ENCODE peak calls at places on chromosomes 16 and 17, in eight cellular contexts. One of them, this sample, is unnamed.

GRCh38 chr17:16987830-16988601 is 16.1 kb upstream of the TNFRSF13B start:
- DNase-seq in A549: peak
- DNase-seq in Karpas-422: peak
- DNase-seq in fibroblast of lung: peak
- DNase-seq in hepatocyte: peak
- DNase-seq in PC-9: peak
- DNase-seq in mammary epithelial cell: peak
- DNase-seq in neural progenitor cell: peak
- DNase-seq in this sample: peak

GRCh38 chr17:2302740-2303277 is 776 bp downstream of the SMG6 start:
- DNase-seq in A549: no peak
- DNase-seq in Karpas-422: peak
- DNase-seq in fibroblast of lung: no peak
- DNase-seq in hepatocyte: no peak
- DNase-seq in PC-9: no peak
- DNase-seq in mammary epithelial cell: no peak
- DNase-seq in neural progenitor cell: peak
- DNase-seq in this sample: no peak

GRCh38 chr17:5702951-5703510 is 118.7 kb upstream of the NLRP1 start:
- DNase-seq in A549: no peak
- DNase-seq in Karpas-422: no peak
- DNase-seq in fibroblast of lung: no peak
- DNase-seq in hepatocyte: no peak
- DNase-seq in PC-9: no peak
- DNase-seq in mammary epithelial cell: no peak
- DNase-seq in neural progenitor cell: no peak
- DNase-seq in this sample: no peak

GRCh38 chr16:89407925-89408300 is 82.4 kb downstream of the ANKRD11 start:
- DNase-seq in A549: no peak
- DNase-seq in Karpas-422: no peak
- DNase-seq in fibroblast of lung: no peak
- DNase-seq in hepatocyte: peak
- DNase-seq in PC-9: no peak
- DNase-seq in mammary epithelial cell: no peak
- DNase-seq in neural progenitor cell: no peak
- DNase-seq in this sample: no peak

GRCh38 chr17:61474235-61474927 is 22.2 kb downstream of the TBX4 start:
- DNase-seq in A549: no peak
- DNase-seq in Karpas-422: no peak
- DNase-seq in fibroblast of lung: peak
- DNase-seq in hepatocyte: no peak
- DNase-seq in PC-9: no peak
- DNase-seq in mammary epithelial cell: peak
- DNase-seq in neural progenitor cell: no peak
- DNase-seq in this sample: no peak

GRCh38 chr16:66189951-66190350 is 176.5 kb upstream of the CDH5 start:
- DNase-seq in A549: no peak
- DNase-seq in Karpas-422: no peak
- DNase-seq in fibroblast of lung: peak
- DNase-seq in hepatocyte: no peak
- DNase-seq in PC-9: no peak
- DNase-seq in mammary epithelial cell: peak
- DNase-seq in neural progenitor cell: no peak
- DNase-seq in this sample: no peak

GRCh38 chr17:81162491-81162890 is 2.8 kb upstream of the PVALEF start:
- DNase-seq in A549: no peak
- DNase-seq in Karpas-422: no peak
- DNase-seq in fibroblast of lung: no peak
- DNase-seq in hepatocyte: no peak
- DNase-seq in PC-9: no peak
- DNase-seq in mammary epithelial cell: no peak
- DNase-seq in neural progenitor cell: no peak
- DNase-seq in this sample: no peak

GRCh38 chr16:56673916-56674315 is 4.3 kb downstream of the MT1H start:
- DNase-seq in A549: peak
- DNase-seq in Karpas-422: peak
- DNase-seq in fibroblast of lung: peak
- DNase-seq in hepatocyte: no peak
- DNase-seq in PC-9: no peak
- DNase-seq in mammary epithelial cell: peak
- DNase-seq in neural progenitor cell: peak
- DNase-seq in this sample: no peak

GRCh38 chr17:73278465-73279453 is 17.1 kb upstream of the CPSF4L start:
- DNase-seq in A549: no peak
- DNase-seq in Karpas-422: no peak
- DNase-seq in fibroblast of lung: peak
- DNase-seq in hepatocyte: peak
- DNase-seq in PC-9: peak
- DNase-seq in mammary epithelial cell: no peak
- DNase-seq in neural progenitor cell: no peak
- DNase-seq in this sample: no peak

GRCh38 chr17:52648995-52649394 is 490.5 kb upstream of the CA10 start:
- DNase-seq in A549: no peak
- DNase-seq in Karpas-422: no peak
- DNase-seq in fibroblast of lung: no peak
- DNase-seq in hepatocyte: peak
- DNase-seq in PC-9: no peak
- DNase-seq in mammary epithelial cell: no peak
- DNase-seq in neural progenitor cell: no peak
- DNase-seq in this sample: no peak

GRCh38 chr17:45234641-45235040 is 13.0 kb downstream of the FMNL1 start:
- DNase-seq in A549: peak
- DNase-seq in Karpas-422: peak
- DNase-seq in fibroblast of lung: no peak
- DNase-seq in hepatocyte: no peak
- DNase-seq in PC-9: no peak
- DNase-seq in mammary epithelial cell: no peak
- DNase-seq in neural progenitor cell: peak
- DNase-seq in this sample: peak

GRCh38 chr17:31391496-31391949 is at the start of gene RAB11FIP4:
- DNase-seq in A549: no peak
- DNase-seq in Karpas-422: no peak
- DNase-seq in fibroblast of lung: peak
- DNase-seq in hepatocyte: peak
- DNase-seq in PC-9: no peak
- DNase-seq in mammary epithelial cell: no peak
- DNase-seq in neural progenitor cell: peak
- DNase-seq in this sample: no peak

GRCh38 chr16:711548-712320 is 3.2 kb upstream of the METRN start:
- DNase-seq in A549: peak
- DNase-seq in Karpas-422: peak
- DNase-seq in fibroblast of lung: peak
- DNase-seq in hepatocyte: peak
- DNase-seq in PC-9: peak
- DNase-seq in mammary epithelial cell: no peak
- DNase-seq in neural progenitor cell: peak
- DNase-seq in this sample: peak

GRCh38 chr17:66255527-66255971 is 26.3 kb upstream of the APOH start:
- DNase-seq in A549: no peak
- DNase-seq in Karpas-422: no peak
- DNase-seq in fibroblast of lung: no peak
- DNase-seq in hepatocyte: no peak
- DNase-seq in PC-9: no peak
- DNase-seq in mammary epithelial cell: no peak
- DNase-seq in neural progenitor cell: no peak
- DNase-seq in this sample: no peak

GRCh38 chr17:6752068-6752909 is 3.6 kb upstream of the XAF1 start:
- DNase-seq in A549: no peak
- DNase-seq in Karpas-422: no peak
- DNase-seq in fibroblast of lung: peak
- DNase-seq in hepatocyte: peak
- DNase-seq in PC-9: peak
- DNase-seq in mammary epithelial cell: peak
- DNase-seq in neural progenitor cell: no peak
- DNase-seq in this sample: peak

GRCh38 chr16:50888486-50889261 is 146.8 kb downstream of the CYLD start:
- DNase-seq in A549: no peak
- DNase-seq in Karpas-422: no peak
- DNase-seq in fibroblast of lung: no peak
- DNase-seq in hepatocyte: no peak
- DNase-seq in PC-9: no peak
- DNase-seq in mammary epithelial cell: no peak
- DNase-seq in neural progenitor cell: no peak
- DNase-seq in this sample: no peak

GRCh38 chr17:40321502-40322416 is 12.8 kb downstream of the RARA start:
- DNase-seq in A549: no peak
- DNase-seq in Karpas-422: no peak
- DNase-seq in fibroblast of lung: no peak
- DNase-seq in hepatocyte: no peak
- DNase-seq in PC-9: no peak
- DNase-seq in mammary epithelial cell: no peak
- DNase-seq in neural progenitor cell: no peak
- DNase-seq in this sample: no peak

GRCh38 chr16:30357715-30358576 is 2.8 kb upstream of the CD2BP2 start:
- DNase-seq in A549: no peak
- DNase-seq in Karpas-422: no peak
- DNase-seq in fibroblast of lung: no peak
- DNase-seq in hepatocyte: no peak
- DNase-seq in PC-9: no peak
- DNase-seq in mammary epithelial cell: no peak
- DNase-seq in neural progenitor cell: no peak
- DNase-seq in this sample: no peak

DNA sequence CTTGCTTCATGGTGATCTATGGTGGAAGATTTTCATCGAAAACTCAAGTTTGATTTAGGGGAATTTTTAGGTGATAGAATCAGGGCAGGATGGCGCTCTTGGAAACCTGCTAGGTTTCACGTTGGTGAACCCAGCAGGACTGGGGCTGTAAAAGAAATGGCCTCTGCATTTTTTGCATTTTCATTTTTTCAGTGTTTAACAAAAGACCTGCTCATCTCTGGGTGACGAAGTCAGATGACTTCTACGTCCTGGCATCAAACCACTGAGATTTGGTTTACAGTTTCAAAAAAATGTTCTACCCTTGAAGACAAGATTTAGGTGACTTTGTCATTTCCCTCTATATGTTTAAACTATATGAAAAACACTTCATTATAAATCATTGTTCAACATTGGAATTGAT is 1.9 kb downstream of the PGS1 start:
- DNase-seq in A549: no peak
- DNase-seq in Karpas-422: no peak
- DNase-seq in fibroblast of lung: no peak
- DNase-seq in hepatocyte: no peak
- DNase-seq in PC-9: no peak
- DNase-seq in mammary epithelial cell: no peak
- DNase-seq in neural progenitor cell: no peak
- DNase-seq in this sample: no peak
- H3K4me2 ChIP-seq in A549: peak
- H3K4me2 ChIP-seq in Karpas-422: peak
- H3K4me2 ChIP-seq in fibroblast of lung: peak
- H3K4me2 ChIP-seq in hepatocyte: peak
- H3K4me2 ChIP-seq in PC-9: peak
- H3K4me2 ChIP-seq in mammary epithelial cell: peak
- H3K4me2 ChIP-seq in neural progenitor cell: peak
- H3K4me2 ChIP-seq in this sample: peak

DNA sequence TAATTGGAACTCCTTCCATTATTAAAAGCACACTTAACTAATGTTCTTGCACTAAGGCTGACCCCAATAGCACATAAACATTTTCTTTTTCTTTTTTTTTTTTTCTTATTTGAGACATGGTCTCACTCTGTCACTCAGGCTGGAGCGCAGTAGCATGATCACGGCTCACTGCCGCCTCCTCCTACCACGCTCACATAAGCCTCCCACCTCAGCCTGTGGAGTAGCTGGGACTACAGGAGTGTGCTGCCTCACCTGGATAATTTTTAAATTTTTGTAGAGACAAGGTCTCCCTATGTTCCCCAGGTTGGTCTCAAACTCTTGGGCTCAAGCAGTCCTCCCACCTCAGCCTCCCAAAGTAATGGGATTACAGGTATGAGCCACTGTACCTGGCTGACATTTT is 1.2 kb upstream of the ZNF652 start:
- DNase-seq in A549: no peak
- DNase-seq in Karpas-422: no peak
- DNase-seq in fibroblast of lung: no peak
- DNase-seq in hepatocyte: no peak
- DNase-seq in PC-9: no peak
- DNase-seq in mammary epithelial cell: no peak
- DNase-seq in neural progenitor cell: no peak
- DNase-seq in this sample: no peak
- H3K4me2 ChIP-seq in A549: no peak
- H3K4me2 ChIP-seq in Karpas-422: peak
- H3K4me2 ChIP-seq in fibroblast of lung: no peak
- H3K4me2 ChIP-seq in hepatocyte: peak
- H3K4me2 ChIP-seq in PC-9: peak
- H3K4me2 ChIP-seq in mammary epithelial cell: peak
- H3K4me2 ChIP-seq in neural progenitor cell: peak
- H3K4me2 ChIP-seq in this sample: no peak

DNA sequence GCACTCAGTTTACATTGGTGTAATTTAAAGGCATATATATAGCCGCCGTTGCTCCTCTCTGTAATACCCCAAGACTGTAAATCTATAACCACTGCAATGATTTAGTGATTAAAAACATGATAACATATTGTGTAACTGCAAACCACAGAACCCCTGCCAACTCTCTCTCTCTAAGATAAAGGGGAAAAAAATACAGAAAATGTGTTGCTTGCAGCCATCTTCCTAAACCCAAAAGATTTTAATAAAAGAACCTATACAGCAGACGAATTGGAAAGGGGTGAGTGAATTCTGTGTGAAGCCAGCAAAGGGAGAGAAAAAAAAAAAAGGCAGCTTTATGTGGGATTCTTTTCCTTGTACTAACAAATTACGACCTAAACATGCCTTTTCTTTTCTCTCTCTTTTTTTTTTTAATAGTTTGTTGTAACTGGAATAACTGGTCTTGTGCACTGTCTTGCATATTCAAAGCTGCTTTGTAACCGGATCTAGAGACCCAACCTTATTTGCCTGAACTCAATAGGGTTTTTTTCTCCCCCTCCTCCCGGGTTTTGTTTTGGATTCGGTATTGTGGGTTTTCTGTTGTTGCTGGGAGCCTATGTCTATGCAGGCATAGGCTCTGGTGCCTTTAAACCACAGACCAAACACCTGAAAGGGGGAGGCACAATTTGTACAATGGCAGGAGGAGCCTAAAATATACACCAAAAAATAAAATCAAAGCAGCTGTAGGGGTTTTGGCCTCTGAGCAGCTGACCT is 7.0 kb upstream of the ZFHX3 start:
- DNase-seq in A549: peak
- DNase-seq in Karpas-422: no peak
- DNase-seq in fibroblast of lung: peak
- DNase-seq in hepatocyte: no peak
- DNase-seq in PC-9: peak
- DNase-seq in mammary epithelial cell: peak
- DNase-seq in neural progenitor cell: no peak
- DNase-seq in this sample: peak
- H3K4me2 ChIP-seq in A549: peak
- H3K4me2 ChIP-seq in Karpas-422: no peak
- H3K4me2 ChIP-seq in fibroblast of lung: peak
- H3K4me2 ChIP-seq in hepatocyte: peak
- H3K4me2 ChIP-seq in PC-9: peak
- H3K4me2 ChIP-seq in mammary epithelial cell: peak
- H3K4me2 ChIP-seq in neural progenitor cell: peak
- H3K4me2 ChIP-seq in this sample: peak

DNA sequence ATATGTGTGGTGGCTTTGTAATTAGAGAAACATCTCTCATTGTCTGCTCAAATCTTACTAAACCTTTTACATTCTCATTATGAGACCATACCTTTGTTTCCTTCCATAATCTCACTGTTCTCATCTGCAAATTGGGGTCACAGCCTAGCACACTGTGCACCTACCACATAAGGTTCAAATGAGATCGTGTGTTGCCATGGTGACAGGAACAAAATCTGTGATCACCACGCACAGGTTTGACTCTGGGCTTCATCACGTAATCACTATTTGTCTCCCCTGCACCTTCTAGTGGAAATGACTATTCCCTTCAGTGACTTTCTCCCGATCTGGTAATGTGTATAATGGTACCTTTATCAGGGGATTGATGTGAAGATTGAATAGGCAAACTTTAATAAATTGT is 26.1 kb downstream of the CDH8 start:
- DNase-seq in A549: no peak
- DNase-seq in Karpas-422: no peak
- DNase-seq in fibroblast of lung: no peak
- DNase-seq in hepatocyte: no peak
- DNase-seq in PC-9: no peak
- DNase-seq in mammary epithelial cell: no peak
- DNase-seq in neural progenitor cell: no peak
- DNase-seq in this sample: no peak
- H3K4me2 ChIP-seq in A549: no peak
- H3K4me2 ChIP-seq in Karpas-422: no peak
- H3K4me2 ChIP-seq in fibroblast of lung: no peak
- H3K4me2 ChIP-seq in hepatocyte: no peak
- H3K4me2 ChIP-seq in PC-9: no peak
- H3K4me2 ChIP-seq in mammary epithelial cell: no peak
- H3K4me2 ChIP-seq in neural progenitor cell: no peak
- H3K4me2 ChIP-seq in this sample: no peak

This sample was measured in DND-41.